ENCODE peak calls at places on chromosomes 6 and 20, in nine cellular contexts. P, O, Y, S, V, D, A, R and H are unnamed samples.

GRCh38 chr6:165646484-165646883 is 16.6 kb downstream of the PDE10A start:
- DNase-seq in A (no peak), V (no peak), O (no peak), D (no peak), P (no peak), S (no peak), R (no peak), Y (no peak), H (no peak)

GRCh38 chr20:61805365-61805764 is 260.3 kb downstream of the TAF4 start:
- DNase-seq in S (no peak), D (no peak), P (no peak), Y (no peak), R (no peak), A (no peak), V (no peak), O (no peak), H (no peak)

GRCh38 chr6:96301781-96302180 is 219.8 kb upstream of the UFL1 start:
- DNase-seq in O (no peak), V (peak), Y (no peak), D (no peak), R (no peak), P (no peak), S (no peak), A (no peak), H (no peak)

GRCh38 chr20:23048283-23049200 is 930 bp downstream of the THBD start:
- DNase-seq in R (peak), A (peak), Y (peak), D (peak), O (no peak), V (peak), P (no peak), S (peak), H (peak)

GRCh38 chr20:1942061-1942460 is 46.9 kb downstream of the SIRPA start:
- DNase-seq in V (no peak), P (no peak), Y (no peak), D (no peak), A (no peak), O (no peak), S (no peak), R (no peak), H (no peak)

GRCh38 chr20:50450961-50451752 is 59.0 kb upstream of the PTPN1 start:
- DNase-seq in V (no peak), R (no peak), Y (no peak), O (no peak), S (no peak), A (no peak), P (no peak), D (no peak), H (peak)

GRCh38 chr6:43951063-43951755 is 176.0 kb downstream of the MRPL14 start:
- DNase-seq in Y (peak), R (peak), V (no peak), S (no peak), O (no peak), A (no peak), P (no peak), D (no peak), H (peak)

GRCh38 chr6:11381801-11382513 is 149.5 kb upstream of the NEDD9 start:
- DNase-seq in R (no peak), V (no peak), O (no peak), Y (peak), P (peak), A (no peak), D (no peak), S (peak), H (peak)

GRCh38 chr20:60330461-60330860 is 372.2 kb downstream of the CDH26 start:
- DNase-seq in A (no peak), V (no peak), D (no peak), P (no peak), S (no peak), Y (no peak), R (no peak), O (no peak), H (no peak)

GRCh38 chr20:57596358-57596757 is 23.9 kb downstream of the ZBP1 start:
- DNase-seq in Y (no peak), A (no peak), O (no peak), P (no peak), V (no peak), D (no peak), S (no peak), R (peak), H (no peak)

GRCh38 chr6:11609324-11610071 is 71.9 kb downstream of the TMEM170B start:
- DNase-seq in S (no peak), R (peak), Y (peak), O (no peak), P (no peak), D (no peak), V (no peak), A (no peak), H (no peak)

GRCh38 chr6:143196525-143197225 is 136.0 kb downstream of the AIG1 start:
- DNase-seq in O (no peak), A (no peak), S (no peak), V (no peak), Y (peak), P (no peak), D (no peak), R (no peak), H (no peak)

GRCh38 chr20:15654208-15654649 is 919.0 kb downstream of the KIF16B start:
- DNase-seq in P (no peak), Y (peak), R (no peak), S (peak), O (no peak), D (peak), V (peak), A (peak), H (no peak)

GRCh38 chr20:44720617-44720993 is 5.4 kb downstream of the CCN5 start:
- DNase-seq in O (no peak), V (peak), A (no peak), P (no peak), R (no peak), D (no peak), S (no peak), Y (peak), H (no peak)

GRCh38 chr20:46407671-46407996 is 1.2 kb upstream of the ELMO2 start:
- DNase-seq in D (no peak), S (no peak), V (no peak), Y (no peak), P (no peak), A (no peak), R (no peak), O (no peak), H (no peak)

GRCh38 chr6:100665041-100665380 is 200.3 kb upstream of the SIM1 start:
- DNase-seq in D (no peak), O (no peak), P (no peak), Y (no peak), A (no peak), V (no peak), S (no peak), R (no peak), H (peak)

GRCh38 chr6:134065706-134066105 is 13.3 kb upstream of the SLC2A12 start:
- DNase-seq in R (no peak), A (peak), Y (peak), P (no peak), D (no peak), V (no peak), S (peak), O (no peak), H (peak)

GRCh38 chr6:30130887-30131862 is 4.8 kb upstream of the TRIM40 start:
- DNase-seq in V (peak), A (peak), P (peak), Y (peak), O (peak), D (peak), S (peak), R (no peak), H (peak)

GRCh38 chr6:150269857-150270223 is 99.0 kb upstream of the IYD start:
- DNase-seq in P (no peak), S (no peak), Y (no peak), V (no peak), D (no peak), O (no peak), A (no peak), R (no peak), H (no peak)

GRCh38 chr6:105363100-105363754 is 39.7 kb downstream of the PREP start:
- DNase-seq in S (no peak), D (no peak), P (no peak), A (no peak), O (no peak), R (no peak), Y (peak), V (no peak), H (no peak)

GRCh38 chr6:53429401-53429800 is 80.7 kb upstream of the ELOVL5 start:
- DNase-seq in A (no peak), O (no peak), P (no peak), V (no peak), R (no peak), D (no peak), Y (no peak), S (no peak), H (no peak)